ENCODE peak calls at places on chromosomes 5 and 9, in four cellular contexts. G is fibroblast of lung, T is DND-41, D is mammary epithelial cell. N is an unnamed sample. For H3K27me3 and H3K4me1, the result is how much of the 10 kb centered on the place peaks cover.

GRCh38 chr9:135038826-135039225 is 48.6 kb upstream of the OLFM1 start:
- DNase-seq in G (no peak), T (no peak), D (no peak), N (no peak)

GRCh38 chr5:127400946-127401670 is 110.5 kb downstream of the MEGF10 start:
- DNase-seq in G (peak), T (no peak), D (no peak), N (no peak)

GRCh38 chr9:75910716-75911115 is 20.2 kb downstream of the PCSK5 start:
- DNase-seq in G (no peak), T (no peak), D (no peak), N (no peak)

GRCh38 chr5:150428106-150428876 is 15.6 kb upstream of the CD74 start:
- DNase-seq in G (no peak), T (no peak), D (no peak), N (no peak)

GRCh38 chr5:127647361-127647958 is 1.4 kb upstream of the CTXN3 start:
- DNase-seq in G (no peak), T (no peak), D (peak), N (no peak)

GRCh38 chr9:85162822-85163221 is 493.3 kb downstream of the NTRK2 start:
- DNase-seq in G (no peak), T (no peak), D (no peak), N (no peak)

GRCh38 chr5:82405166-82405565 is 127.0 kb upstream of the RPS23 start:
- DNase-seq in G (peak), T (no peak), D (peak), N (no peak)

GRCh38 chr9:124209279-124209678 is 48.5 kb upstream of the NEK6 start:
- DNase-seq in G (no peak), T (no peak), D (no peak), N (no peak)

GRCh38 chr9:133598978-133599377 is 10.2 kb downstream of the FAM163B start:
- DNase-seq in G (no peak), T (no peak), D (no peak), N (no peak)

GRCh38 chr5:74130141-74130897 is 504.3 kb downstream of the ARHGEF28 start:
- DNase-seq in G (no peak), T (no peak), D (no peak), N (no peak)

GRCh38 chr9:20092560-20092959 is 303.7 kb upstream of the SLC24A2 start:
- DNase-seq in G (no peak), T (no peak), D (no peak), N (no peak)

GRCh38 chr5:59833448-59833847 is 60.1 kb downstream of the PDE4D start:
- DNase-seq in G (no peak), T (no peak), D (no peak), N (no peak)

GRCh38 chr5:118698774-118699173 is 289.6 kb downstream of the DTWD2 start:
- DNase-seq in G (no peak), T (no peak), D (no peak), N (no peak)

GRCh38 chr5:31464081-31464480 is 67.8 kb downstream of the DROSHA start:
- DNase-seq in G (peak), T (no peak), D (no peak), N (no peak)

GRCh38 chr9:94056442-94056974 is 27.8 kb upstream of the PTPDC1 start:
- DNase-seq in G (peak), T (no peak), D (peak), N (no peak)

GRCh38 chr5:91090995-91091394 is 292.1 kb downstream of the ARRDC3 start:
- DNase-seq in G (no peak), T (no peak), D (no peak), N (no peak)

GRCh38 chr9:82532504-82532903 is 530.4 kb downstream of the RASEF start:
- DNase-seq in G (peak), T (no peak), D (peak), N (no peak)

GRCh38 chr5:134114886-134115805 is 665 bp downstream of the TCF7 start:
- DNase-seq in G (no peak), T (peak), D (no peak), N (peak)

GRCh38 chr9:69829484-69829883 is 8.9 kb downstream of the CFAP95 start:
- DNase-seq in G (no peak), T (no peak), D (no peak), N (peak)

GRCh38 chr5:37683072-37683471 is 156.8 kb downstream of the GDNF start:
- DNase-seq in G (no peak), T (no peak), D (no peak), N (no peak)

GRCh38 chr5:74241751-74242140 is 398.8 kb downstream of the ENC1 start:
- DNase-seq in G (peak), T (no peak), D (peak), N (no peak)

GRCh38 chr9:138116521-138116920 is 238.9 kb downstream of the CACNA1B start:
- DNase-seq in G (no peak), T (no peak), D (no peak), N (no peak)

GRCh38 chr5:36304095-36304494 is 2.4 kb upstream of the RANBP3L start:
- DNase-seq in G (no peak), T (no peak), D (no peak), N (no peak)

GRCh38 chr5:83475540-83476469 is 4.3 kb downstream of the VCAN start:
- DNase-seq in G (peak), T (no peak), D (peak), N (no peak)

GRCh38 chr5:113215401-113216060 is 219.3 kb downstream of the TSSK1B start:
- DNase-seq in G (peak), T (no peak), D (no peak), N (no peak)

GRCh38 chr9:129445794-129446306 is 175.1 kb downstream of the C9orf50 start:
- DNase-seq in G (no peak), T (no peak), D (no peak), N (no peak)

GRCh38 chr9:129439242-129439641 is 181.7 kb downstream of the C9orf50 start:
- DNase-seq in G (no peak), T (no peak), D (no peak), N (no peak)

GRCh38 chr9:129441852-129442251 is 179.0 kb downstream of the C9orf50 start:
- DNase-seq in G (no peak), T (no peak), D (no peak), N (no peak)

GRCh38 chr9:129440394-129441186 is 180.3 kb downstream of the C9orf50 start:
- DNase-seq in G (no peak), T (peak), D (no peak), N (no peak)

GRCh38 chr9:129442791-129443511 is 177.9 kb downstream of the C9orf50 start:
- DNase-seq in G (no peak), T (no peak), D (no peak), N (no peak)
- H3K27ac ChIP-seq in G (no peak), T (no peak), D (no peak), N (no peak)

GRCh38 chr9:136720251-136720886 is 8.0 kb downstream of the DIPK1B start:
- DNase-seq in G (peak), T (no peak), D (no peak), N (no peak)

GRCh38 chr9:136720887-136721338 is 8.5 kb downstream of the DIPK1B start:
- DNase-seq in G (no peak), T (no peak), D (no peak), N (no peak)

GRCh38 chr9:136717399-136717798 is 5.0 kb downstream of the DIPK1B start:
- DNase-seq in G (no peak), T (no peak), D (no peak), N (no peak)

GRCh38 chr9:136719212-136719880 is 7.0 kb downstream of the DIPK1B start:
- DNase-seq in G (no peak), T (no peak), D (no peak), N (no peak)

GRCh38 chr9:136718463-136719211 is 6.3 kb downstream of the DIPK1B start:
- DNase-seq in G (no peak), T (no peak), D (no peak), N (no peak)
- H3K27me3 ChIP-seq in G (under half), T (under half), D (under half), N (under half)

DNA sequence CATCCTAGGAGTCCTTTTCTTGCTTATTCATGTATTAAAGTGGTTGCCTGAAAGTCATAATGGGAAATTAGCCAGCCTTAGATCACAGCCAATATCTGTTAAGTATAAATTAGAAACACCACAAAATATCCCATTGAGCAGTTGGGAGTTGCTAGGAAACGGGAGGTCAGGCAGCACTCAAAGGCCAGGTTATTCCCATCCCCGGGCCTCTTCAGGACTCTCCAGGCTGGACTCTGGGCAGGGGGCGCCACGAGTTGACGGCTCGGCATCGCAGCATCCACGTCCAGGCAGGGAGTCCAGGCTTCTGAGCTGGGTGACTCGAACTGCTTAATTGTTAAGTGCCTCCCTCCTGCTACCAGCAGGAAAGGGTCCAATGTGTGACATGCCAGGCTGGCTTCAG is 116.8 kb upstream of the RETREG1 start:
- DNase-seq in G (no peak), T (no peak), D (no peak), N (no peak)
- H3K4me1 ChIP-seq in G (under half), T (under half), D (under half), N (under half)

GRCh38 chr5:78720234-78720985 is 71.8 kb upstream of the LHFPL2 start:
- DNase-seq in G (no peak), T (no peak), D (no peak), N (no peak)

GRCh38 chr5:78718185-78718584 is 69.6 kb upstream of the LHFPL2 start:
- DNase-seq in G (no peak), T (no peak), D (no peak), N (no peak)

GRCh38 chr5:78719504-78720233 is 71.1 kb upstream of the LHFPL2 start:
- DNase-seq in G (no peak), T (no peak), D (no peak), N (no peak)

GRCh38 chr5:78718827-78719226 is 70.3 kb upstream of the LHFPL2 start:
- DNase-seq in G (peak), T (no peak), D (no peak), N (no peak)

GRCh38 chr5:78720997-78721396 is 72.4 kb upstream of the LHFPL2 start:
- DNase-seq in G (no peak), T (no peak), D (peak), N (no peak)
- H3K27ac ChIP-seq in G (no peak), T (no peak), D (no peak), N (no peak)

GRCh38 chr5:96004087-96004486 is 42.4 kb upstream of the ELL2 start:
- DNase-seq in G (no peak), T (no peak), D (no peak), N (no peak)
- H3K27me3 ChIP-seq in G (under half), T (under half), D (under half), N (under half)

DNA sequence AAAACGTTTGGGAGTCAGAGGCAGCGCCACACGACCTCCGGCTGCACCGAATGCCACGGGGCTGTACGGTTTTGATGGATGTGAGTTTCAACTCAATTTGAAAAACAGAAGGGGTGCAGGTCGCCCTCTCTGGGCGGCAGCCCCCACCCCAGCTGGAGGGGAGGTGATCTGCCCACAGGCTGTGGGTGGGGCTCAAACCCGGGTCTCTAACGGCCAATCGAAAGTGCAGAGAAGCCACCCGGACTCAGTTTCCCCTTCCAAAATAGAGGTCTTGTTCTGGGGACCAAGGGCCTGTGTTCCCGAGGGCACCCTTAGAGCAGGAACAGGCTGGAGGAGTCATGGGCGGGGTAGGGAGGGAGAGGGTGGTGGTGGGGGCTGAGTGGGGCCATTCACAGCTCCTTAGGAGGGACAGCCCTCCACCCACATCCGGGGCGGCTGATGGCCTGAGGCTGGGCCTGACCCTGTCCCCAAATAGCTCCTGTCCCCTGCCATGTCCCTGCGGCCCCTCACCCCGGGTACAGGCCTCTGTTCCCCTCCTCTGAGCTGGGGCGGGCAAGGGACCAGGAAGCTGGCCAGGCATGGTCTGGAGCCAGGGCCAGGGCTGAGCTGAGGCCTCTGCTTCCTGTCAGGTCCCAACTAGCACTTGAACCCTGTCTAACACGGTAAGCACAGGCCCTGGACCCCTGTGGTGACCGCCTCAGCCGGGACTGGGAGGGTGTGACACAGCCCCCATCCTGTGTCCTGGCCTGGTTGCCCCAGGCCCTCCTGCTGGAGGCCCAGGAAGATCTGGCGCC is 22.6 kb upstream of the NOTCH1 start:
- DNase-seq in G (no peak), T (no peak), D (no peak), N (no peak)
- H3K4me1 ChIP-seq in G (under half), T (under half), D (under half), N (under half)

DNA sequence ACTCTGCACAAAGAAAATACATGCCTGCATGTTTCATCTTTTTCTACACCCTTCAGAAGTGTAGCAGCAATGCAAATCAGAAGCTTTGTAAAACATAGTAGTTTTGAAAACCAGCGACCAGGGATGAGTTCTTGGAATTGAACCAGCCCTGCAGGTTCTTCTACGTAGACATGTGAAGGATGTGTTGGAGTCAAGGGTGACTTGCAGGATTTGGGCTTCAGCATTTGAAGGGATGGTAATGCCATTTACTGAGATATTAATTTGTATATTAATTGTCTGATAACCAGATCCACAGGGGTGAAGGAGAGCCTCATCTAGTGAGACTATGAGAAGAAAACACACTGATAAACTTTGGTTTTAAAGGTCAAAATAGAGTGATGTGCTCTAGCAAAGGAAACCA is 72.4 kb downstream of the KIAA1958 start:
- DNase-seq in G (no peak), T (no peak), D (no peak), N (no peak)
- H3K27ac ChIP-seq in G (no peak), T (no peak), D (no peak), N (no peak)

DNA sequence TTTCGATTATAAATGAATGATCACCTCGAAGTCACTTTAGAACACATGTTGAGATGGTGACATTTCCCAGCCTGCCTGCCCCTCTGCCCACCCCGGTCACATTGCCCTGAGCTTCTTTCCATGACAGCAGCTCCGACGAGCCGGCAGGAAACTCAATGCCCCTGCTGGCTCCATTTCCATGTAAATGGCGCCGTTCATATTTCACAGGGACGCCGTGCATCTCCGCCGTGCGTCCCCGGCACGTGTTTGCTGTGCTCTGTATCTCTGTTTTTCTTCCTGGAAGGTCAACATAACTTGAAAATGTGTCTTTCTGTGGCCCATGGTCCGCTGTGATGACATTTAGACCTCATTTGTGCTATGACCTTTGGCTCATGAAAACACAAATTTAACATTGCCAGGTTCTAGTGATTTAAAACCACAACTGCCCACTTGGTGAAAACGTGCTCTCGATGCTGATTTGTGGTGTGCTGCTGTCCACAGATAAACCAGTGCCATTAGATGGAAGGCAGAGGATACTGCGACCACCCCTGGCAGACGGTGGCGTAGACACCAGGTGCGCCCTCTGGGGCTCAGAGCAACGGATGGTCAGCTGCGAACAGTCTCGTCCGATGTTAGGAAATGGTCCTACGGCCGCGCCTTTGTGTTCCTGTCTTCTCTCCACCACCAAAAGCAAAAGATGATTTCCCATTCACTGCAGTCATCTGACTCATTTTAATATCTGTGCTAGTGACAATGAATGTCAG is 43.1 kb downstream of the UBE2QL1 start:
- DNase-seq in G (no peak), T (no peak), D (no peak), N (no peak)
- H3K27me3 ChIP-seq in G (under half), T (under half), D (under half), N (under half)